ENCODE peak calls at places on chromosomes 5 and 9, in six cellular contexts. Q is D721Med, N is adrenal gland, Y is RWPE1, F is brain microvascular endothelial cell, X is PC-3. O is an unnamed sample.

GRCh38 chr5:11857391-11857790 is 46.9 kb downstream of the CTNND2 start:
- DNase-seq in Q (no peak), N (no peak), Y (no peak), F (no peak), X (no peak), O (no peak)

GRCh38 chr5:30040483-30041116 is 1152.9 kb upstream of the CDH6 start:
- DNase-seq in Q (no peak), N (peak), Y (peak), F (peak), X (peak), O (no peak)

GRCh38 chr5:76742586-76742985 is 26.7 kb downstream of the F2R start:
- DNase-seq in Q (no peak), N (no peak), Y (no peak), F (peak), X (no peak), O (no peak)

GRCh38 chr5:86880785-86881492 is 263.2 kb downstream of the COX7C start:
- DNase-seq in Q (peak), N (peak), Y (peak), F (peak), X (peak), O (no peak)

GRCh38 chr5:102778478-102778877 is 23.4 kb downstream of the PAM start:
- DNase-seq in Q (no peak), N (no peak), Y (peak), F (peak), X (peak), O (no peak)

GRCh38 chr5:52760695-52761366 is 26.9 kb upstream of the ITGA1 start:
- DNase-seq in Q (no peak), N (no peak), Y (no peak), F (peak), X (no peak), O (no peak)

GRCh38 chr9:82961504-82962125 is 101.3 kb downstream of the RASEF start:
- DNase-seq in Q (no peak), N (peak), Y (peak), F (peak), X (peak), O (no peak)

GRCh38 chr5:55234171-55234700 is 828 bp upstream of the CCNO start:
- DNase-seq in Q (no peak), N (peak), Y (peak), F (peak), X (peak), O (no peak)

GRCh38 chr9:2465921-2466460 is 155.6 kb upstream of the VLDLR start:
- DNase-seq in Q (no peak), N (no peak), Y (peak), F (peak), X (peak), O (no peak)

GRCh38 chr5:127002390-127002789 is 28.0 kb downstream of the MARCHF3 start:
- DNase-seq in Q (no peak), N (no peak), Y (no peak), F (peak), X (no peak), O (no peak)

GRCh38 chr5:134236820-134237219 is 10.9 kb upstream of the PPP2CA start:
- DNase-seq in Q (no peak), N (no peak), Y (no peak), F (no peak), X (no peak), O (no peak)

GRCh38 chr5:120304653-120305052 is 159.4 kb upstream of the PRR16 start:
- DNase-seq in Q (no peak), N (no peak), Y (peak), F (no peak), X (peak), O (no peak)

GRCh38 chr5:120457839-120458507 is 6.1 kb upstream of the PRR16 start:
- DNase-seq in Q (no peak), N (peak), Y (peak), F (peak), X (peak), O (peak)

GRCh38 chr5:9698125-9698848 is 68.1 kb upstream of the TAS2R1 start:
- DNase-seq in Q (no peak), N (no peak), Y (no peak), F (peak), X (no peak), O (no peak)

GRCh38 chr5:78677777-78678668 is 29.5 kb upstream of the LHFPL2 start:
- DNase-seq in Q (no peak), N (peak), Y (peak), F (peak), X (peak), O (no peak)

GRCh38 chr5:179328291-179328690 is 17.0 kb downstream of the ADAMTS2 start:
- DNase-seq in Q (no peak), N (no peak), Y (no peak), F (no peak), X (no peak), O (peak)

GRCh38 chr9:134875376-134875775 is 5.2 kb upstream of the FCN2 start:
- DNase-seq in Q (no peak), N (no peak), Y (no peak), F (no peak), X (no peak), O (no peak)

GRCh38 chr5:134236208-134236761 is 10.4 kb upstream of the PPP2CA start:
- DNase-seq in Q (no peak), N (no peak), Y (no peak), F (no peak), X (no peak), O (no peak)

GRCh38 chr5:88172847-88173758 is 95.5 kb downstream of the TMEM161B start:
- DNase-seq in Q (no peak), N (no peak), Y (no peak), F (no peak), X (no peak), O (no peak)

GRCh38 chr9:129649726-129650679 is 8.1 kb upstream of the ASB6 start:
- DNase-seq in Q (no peak), N (no peak), Y (no peak), F (no peak), X (no peak), O (no peak)

GRCh38 chr5:32504923-32505596 is 60.5 kb upstream of the ZFR start:
- DNase-seq in Q (peak), N (peak), Y (no peak), F (peak), X (no peak), O (no peak)

GRCh38 chr9:100427366-100428263 is 672 bp downstream of the MSANTD3 start:
- DNase-seq in Q (peak), N (peak), Y (peak), F (peak), X (peak), O (peak)

GRCh38 chr5:177133845-177134652 is 476 bp downstream of the NSD1 start:
- DNase-seq in Q (no peak), N (peak), Y (peak), F (no peak), X (peak), O (peak)

GRCh38 chr5:41527201-41527779 is 16.9 kb upstream of the PLCXD3 start:
- DNase-seq in Q (no peak), N (peak), Y (peak), F (peak), X (peak), O (no peak)

GRCh38 chr5:175383350-175383749 is 60.6 kb downstream of the DRD1 start:
- DNase-seq in Q (no peak), N (no peak), Y (no peak), F (no peak), X (peak), O (no peak)

GRCh38 chr5:67404261-67405100 is 207.9 kb upstream of the CD180 start:
- DNase-seq in Q (no peak), N (no peak), Y (peak), F (peak), X (peak), O (no peak)

GRCh38 chr9:38108326-38108725 is 39.3 kb upstream of the SHB start:
- DNase-seq in Q (no peak), N (no peak), Y (no peak), F (no peak), X (no peak), O (no peak)

GRCh38 chr9:86036555-86036954 is 62.8 kb downstream of the GOLM1 start:
- DNase-seq in Q (no peak), N (no peak), Y (no peak), F (no peak), X (no peak), O (no peak)

GRCh38 chr5:145859897-145860296 is 12.9 kb downstream of the GRXCR2 start:
- DNase-seq in Q (no peak), N (no peak), Y (no peak), F (no peak), X (no peak), O (no peak)

GRCh38 chr9:94568250-94568889 is 13.5 kb downstream of the PCAT7 start:
- DNase-seq in Q (no peak), N (no peak), Y (no peak), F (no peak), X (no peak), O (no peak)

GRCh38 chr9:132026932-132027585 is 52.6 kb downstream of the MED27 start:
- DNase-seq in Q (no peak), N (no peak), Y (peak), F (peak), X (peak), O (no peak)

GRCh38 chr5:104840284-104840683 is 1277.7 kb upstream of the NUDT12 start:
- DNase-seq in Q (no peak), N (no peak), Y (no peak), F (no peak), X (no peak), O (no peak)

GRCh38 chr5:104843822-104844221 is 1281.2 kb upstream of the NUDT12 start:
- DNase-seq in Q (no peak), N (no peak), Y (no peak), F (no peak), X (no peak), O (no peak)

GRCh38 chr5:104845541-104845940 is 1283.0 kb upstream of the NUDT12 start:
- DNase-seq in Q (no peak), N (no peak), Y (no peak), F (no peak), X (no peak), O (no peak)
- TF ChIP-seq CTCF in Q (no peak), N (no peak), Y (no peak), F (no peak), X (no peak), O (no peak)

DNA sequence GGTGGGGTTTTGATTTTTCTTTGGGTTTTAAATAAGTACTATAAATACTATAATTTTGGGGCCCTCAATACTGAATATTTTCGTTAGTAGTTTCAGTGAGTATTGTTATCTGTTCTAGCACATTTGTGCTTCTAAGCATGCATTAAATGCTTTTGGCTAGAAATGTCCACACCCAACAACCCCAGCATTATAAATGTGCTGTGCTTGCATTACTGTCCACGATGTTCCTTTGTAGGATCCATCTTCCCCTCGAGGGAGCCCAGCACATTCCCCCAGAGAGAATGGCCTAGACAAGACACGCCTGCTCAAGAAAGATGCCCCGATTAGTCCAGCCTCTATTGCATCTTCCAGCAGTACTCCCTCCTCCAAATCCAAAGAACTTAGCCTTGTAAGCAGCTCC is 134.7 kb downstream of the TLE4 start:
- DNase-seq in Q (no peak), N (no peak), Y (no peak), F (no peak), X (no peak), O (no peak)
- TF ChIP-seq CTCF in Q (no peak), N (no peak), Y (no peak), F (no peak), X (no peak), O (no peak)

GRCh38 chr9:128124873-128125574 is 2.5 kb downstream of the PTGES2 start:
- DNase-seq in Q (no peak), N (peak), Y (no peak), F (peak), X (peak), O (peak)
- TF ChIP-seq CTCF in Q (peak), N (peak), Y (peak), F (peak), X (peak), O (peak)

GRCh38 chr9:136118367-136119258 is at the start of gene TMEM250:
- DNase-seq in Q (peak), N (peak), Y (peak), F (peak), X (peak), O (no peak)
- TF ChIP-seq CTCF in Q (peak), N (no peak), Y (peak), F (peak), X (no peak), O (peak)

DNA sequence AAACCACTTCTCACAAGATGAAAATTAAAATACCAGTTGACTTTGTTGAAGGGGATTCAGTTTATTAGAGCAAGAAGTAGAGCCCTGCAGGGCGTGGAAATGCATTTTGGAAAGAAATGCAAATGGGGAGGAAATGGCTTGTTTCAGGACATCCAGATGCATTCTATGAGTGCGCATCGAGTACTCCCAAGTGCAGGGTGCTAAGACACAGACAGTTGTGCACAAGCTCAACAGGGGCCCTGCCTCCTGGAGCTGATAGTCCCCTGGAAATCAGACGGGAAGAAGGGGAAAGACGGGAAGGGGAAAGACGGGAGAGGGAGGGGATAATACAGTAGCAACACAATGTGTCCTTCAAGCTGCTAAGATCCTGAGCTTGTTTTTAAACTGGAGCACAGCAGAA is 63.9 kb downstream of the NSUN2 start:
- DNase-seq in Q (no peak), N (no peak), Y (no peak), F (no peak), X (no peak), O (no peak)
- TF ChIP-seq CTCF in Q (no peak), N (no peak), Y (no peak), F (no peak), X (no peak), O (no peak)

DNA sequence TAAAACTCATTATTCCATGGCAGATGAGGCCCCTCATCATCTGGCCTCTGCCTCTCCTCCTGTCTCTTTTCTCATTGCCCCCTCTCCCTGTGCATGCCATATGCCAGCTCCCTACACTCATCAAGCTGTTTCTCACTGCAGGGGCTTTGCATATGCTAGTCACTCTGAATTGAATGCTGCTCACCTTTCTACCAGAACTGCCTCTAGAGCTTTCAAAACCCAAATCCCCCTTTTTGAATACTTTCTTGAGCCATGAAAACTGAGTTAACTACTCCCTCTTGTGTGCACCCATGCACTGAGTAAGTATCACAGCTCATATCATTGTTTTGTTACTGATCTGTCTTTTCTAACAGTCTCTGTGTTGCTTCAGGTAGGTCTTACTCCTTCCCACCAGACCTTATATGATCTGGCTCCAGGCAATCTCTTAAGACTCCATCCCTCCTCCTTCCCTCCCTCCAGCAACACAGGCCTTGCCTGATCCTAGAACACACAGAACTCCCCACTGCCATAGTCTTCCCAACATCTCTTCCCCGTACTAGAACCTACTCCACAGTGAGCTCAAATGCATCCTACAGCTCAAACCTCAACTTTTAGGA is 60.5 kb downstream of the ASTN2 start:
- DNase-seq in Q (no peak), N (no peak), Y (no peak), F (no peak), X (no peak), O (no peak)
- TF ChIP-seq CTCF in Q (peak), N (no peak), Y (no peak), F (no peak), X (no peak), O (no peak)

GRCh38 chr9:14441976-14442651 is 128.2 kb upstream of the NFIB start:
- DNase-seq in Q (no peak), N (peak), Y (no peak), F (no peak), X (peak), O (no peak)
- TF ChIP-seq CTCF in Q (peak), N (no peak), Y (peak), F (peak), X (peak), O (peak)

DNA sequence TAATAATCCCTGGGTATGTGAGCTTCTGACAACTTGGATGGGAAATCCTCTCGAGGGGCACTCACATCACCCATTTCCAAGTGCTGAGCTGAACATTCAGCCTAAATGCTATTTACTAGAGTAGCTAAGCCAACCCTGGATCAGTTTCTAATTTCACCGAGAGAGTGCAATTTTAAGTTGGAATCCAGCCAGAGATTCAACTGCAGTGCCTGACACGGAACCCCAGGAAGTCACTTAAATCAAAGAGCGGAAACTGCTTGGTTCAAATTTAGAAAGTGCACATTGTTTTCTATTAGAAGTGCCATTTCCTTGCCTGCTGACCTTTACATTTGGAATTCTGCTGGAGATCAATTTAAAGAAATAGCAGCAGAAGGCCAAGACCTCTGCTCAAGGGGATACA is 8.8 kb downstream of the SPRY4 start:
- DNase-seq in Q (no peak), N (no peak), Y (no peak), F (no peak), X (no peak), O (no peak)
- TF ChIP-seq CTCF in Q (no peak), N (no peak), Y (no peak), F (no peak), X (no peak), O (no peak)

O was measured in chondrocyte.